ENCODE peak calls at places on chromosomes 3 and 15, in four cellular contexts. Y is IMR-90, Q is glutamatergic neuron, P is cardiac muscle cell. R is an unnamed sample.

GRCh38 chr3:14371573-14372474 is 30.6 kb upstream of the SLC6A6 start:
- DNase-seq in Y (peak), P (peak), Q (no peak), R (no peak)

GRCh38 chr15:95025924-95026728 is 794.8 kb downstream of the MCTP2 start:
- DNase-seq in P (peak), Q (peak), Y (peak), R (peak)

GRCh38 chr3:136070953-136071949 is 105.7 kb downstream of the PPP2R3A start:
- DNase-seq in Y (peak), P (peak), Q (no peak), R (no peak)

GRCh38 chr3:28791713-28792255 is 443.2 kb upstream of the AZI2 start:
- DNase-seq in Y (no peak), P (no peak), Q (no peak), R (no peak)

GRCh38 chr15:68268405-68268804 is 9.1 kb upstream of the FEM1B start:
- DNase-seq in Q (no peak), P (no peak), Y (peak), R (no peak)

GRCh38 chr15:93029613-93030429 is 59.2 kb downstream of the RGMA start:
- DNase-seq in Q (peak), P (peak), Y (peak), R (no peak)

GRCh38 chr3:57755368-57756021 is 614 bp upstream of the SLMAP start:
- DNase-seq in P (peak), Y (peak), Q (peak), R (no peak)

GRCh38 chr3:75294124-75294523 is 370.0 kb upstream of the FRG2C start:
- DNase-seq in Q (peak), P (peak), Y (peak), R (peak)

GRCh38 chr15:39312984-39313383 is 267.9 kb upstream of the THBS1 start:
- DNase-seq in P (peak), Q (no peak), Y (no peak), R (no peak)

GRCh38 chr3:9130318-9131110 is 118.9 kb downstream of the SRGAP3 start:
- DNase-seq in Q (no peak), P (peak), Y (no peak), R (no peak)

GRCh38 chr3:100682056-100682853 is 27.0 kb upstream of the TFG start:
- DNase-seq in Q (no peak), Y (no peak), P (peak), R (no peak)

GRCh38 chr15:94040523-94041248 is 190.7 kb upstream of the MCTP2 start:
- DNase-seq in Q (no peak), P (no peak), Y (no peak), R (no peak)

GRCh38 chr15:99956022-99956775 is 223.0 kb upstream of the LYSMD4 start:
- DNase-seq in Y (no peak), Q (no peak), P (no peak), R (no peak)

GRCh38 chr3:125165948-125166553 is 46.5 kb downstream of the SLC12A8 start:
- DNase-seq in P (no peak), Q (no peak), Y (no peak), R (no peak)

GRCh38 chr3:171320721-171321120 is 139.5 kb downstream of the TNIK start:
- DNase-seq in Q (no peak), Y (peak), P (peak), R (peak)

GRCh38 chr15:45732544-45733130 is 97.8 kb downstream of the SQOR start:
- DNase-seq in Y (no peak), Q (no peak), P (no peak), R (no peak)

GRCh38 chr15:88729581-88729980 is 73.7 kb upstream of the ACAN start:
- DNase-seq in Y (no peak), P (no peak), Q (no peak), R (no peak)

GRCh38 chr3:137962251-137962650 is 47.7 kb upstream of the CLDN18 start:
- DNase-seq in Y (no peak), P (no peak), Q (no peak), R (no peak)

GRCh38 chr3:62375655-62376054 is 2.3 kb upstream of the FEZF2 start:
- DNase-seq in Q (no peak), P (no peak), Y (no peak), R (no peak)

GRCh38 chr3:13278783-13279531 is 141.2 kb downstream of the NUP210 start:
- DNase-seq in P (no peak), Q (no peak), Y (peak), R (no peak)

GRCh38 chr15:33374181-33375006 is 63.6 kb downstream of the RYR3 start:
- DNase-seq in Q (no peak), P (no peak), Y (no peak), R (no peak)

GRCh38 chr3:9352917-9353823 is 9.7 kb upstream of the THUMPD3 start:
- DNase-seq in Q (peak), Y (peak), P (peak), R (peak)

GRCh38 chr15:85555875-85556617 is 175.6 kb downstream of the AKAP13 start:
- DNase-seq in Q (no peak), P (no peak), Y (no peak), R (no peak)

GRCh38 chr15:85551221-85551832 is 170.9 kb downstream of the AKAP13 start:
- DNase-seq in Q (no peak), P (peak), Y (peak), R (no peak)

GRCh38 chr15:85557385-85557784 is 177.0 kb downstream of the AKAP13 start:
- DNase-seq in P (no peak), Y (no peak), Q (no peak), R (no peak)

GRCh38 chr15:85556618-85556895 is 176.2 kb downstream of the AKAP13 start:
- DNase-seq in Q (no peak), P (no peak), Y (no peak), R (no peak)

GRCh38 chr15:85554852-85555521 is 174.6 kb downstream of the AKAP13 start:
- DNase-seq in Q (no peak), P (no peak), Y (no peak), R (no peak)
- TF ChIP-seq CTCF in Q (no peak), P (no peak), Y (no peak), R (no peak)

DNA sequence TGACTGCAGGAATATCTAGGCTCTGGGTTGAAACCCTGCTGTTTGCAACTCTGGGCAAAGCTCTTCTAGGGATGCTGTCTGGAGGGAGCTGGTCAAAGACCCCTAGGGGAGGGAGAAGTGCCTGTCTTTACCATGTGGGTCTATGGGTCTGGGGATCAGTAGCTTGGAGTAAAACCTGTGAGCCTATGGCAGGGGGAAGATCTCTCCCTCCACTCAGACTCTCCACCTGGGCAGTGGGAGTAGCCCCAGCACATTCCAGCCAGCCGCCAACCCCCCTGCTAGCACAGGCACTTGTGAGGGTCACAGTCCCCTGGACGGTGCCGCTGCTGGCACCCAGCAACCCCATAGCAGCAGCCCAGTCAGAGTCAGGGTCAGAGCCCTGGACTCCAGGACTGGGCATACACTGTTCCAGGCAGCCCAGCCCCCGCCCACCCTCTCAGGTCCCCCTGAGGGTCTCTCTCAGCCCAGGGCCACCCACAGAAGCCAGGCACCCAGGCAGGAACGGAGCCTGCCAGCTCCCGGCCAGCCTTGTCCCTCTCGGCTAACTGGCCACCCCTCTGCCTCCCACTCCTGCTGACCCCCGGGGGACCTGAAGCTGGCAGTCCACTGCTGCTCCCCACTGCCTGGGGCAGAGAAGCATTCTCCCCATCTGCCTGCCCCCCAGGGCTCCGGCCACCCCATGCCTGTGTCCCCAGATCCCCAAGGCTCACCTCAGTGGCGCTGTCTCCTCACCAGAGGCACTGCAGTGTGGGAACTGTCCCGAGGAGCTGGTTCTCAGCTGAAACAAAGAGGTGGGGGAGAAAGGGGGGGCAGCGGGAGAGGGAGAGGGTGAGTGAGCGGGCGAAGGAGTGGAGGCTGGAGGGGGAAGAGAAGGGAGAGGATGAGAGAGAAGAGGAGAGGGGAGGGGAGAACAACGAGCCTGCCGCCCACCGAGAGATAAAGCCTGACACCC is 10.8 kb downstream of the GLYCTK start:
- DNase-seq in Y (no peak), P (no peak), Q (no peak), R (no peak)
- TF ChIP-seq CTCF in Y (no peak), P (peak), Q (no peak), R (no peak)

GRCh38 chr15:77710637-77711036 is 77.9 kb upstream of the LINGO1 start:
- DNase-seq in Q (no peak), P (no peak), Y (no peak), R (no peak)

GRCh38 chr15:77713281-77713680 is 80.6 kb upstream of the LINGO1 start:
- DNase-seq in P (no peak), Y (no peak), Q (no peak), R (no peak)

GRCh38 chr15:77714023-77714422 is 81.3 kb upstream of the LINGO1 start:
- DNase-seq in P (no peak), Y (no peak), Q (no peak), R (no peak)

GRCh38 chr15:77714555-77714954 is 81.8 kb upstream of the LINGO1 start:
- DNase-seq in Q (no peak), P (no peak), Y (no peak), R (no peak)

GRCh38 chr15:77712438-77712837 is 79.7 kb upstream of the LINGO1 start:
- DNase-seq in Q (no peak), P (no peak), Y (no peak), R (no peak)
- TF ChIP-seq CTCF in Q (no peak), P (no peak), Y (no peak), R (no peak)

DNA sequence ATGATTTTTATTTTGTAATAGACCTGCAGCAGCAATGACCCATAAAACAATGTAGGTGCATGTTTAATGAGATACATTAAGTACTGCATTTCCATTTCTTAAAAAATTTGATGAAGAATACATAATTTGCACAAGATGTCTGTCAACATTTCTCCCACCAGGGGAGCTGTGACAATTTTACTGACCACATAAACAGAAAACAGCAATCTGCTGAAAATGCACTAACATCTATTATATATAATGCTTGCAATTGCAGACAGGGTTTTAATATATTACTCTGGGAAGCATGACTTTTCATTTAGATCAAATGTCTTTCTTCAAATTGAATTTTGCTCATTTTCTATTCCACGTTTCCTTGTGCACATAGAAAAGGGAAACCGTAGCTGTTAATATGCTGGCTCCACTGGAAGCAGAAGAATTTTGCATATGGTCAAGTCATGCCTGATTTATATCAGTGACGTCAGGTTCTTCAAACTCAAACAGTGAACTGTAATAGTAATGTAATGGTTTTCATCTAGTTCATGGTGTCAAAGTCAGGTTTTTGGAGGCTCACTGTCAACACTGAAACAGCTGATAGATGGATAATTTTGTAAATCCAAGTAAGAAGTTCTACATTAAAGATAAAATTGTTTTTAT is 79.8 kb upstream of the IGF1R start:
- DNase-seq in Q (no peak), P (peak), Y (no peak), R (no peak)
- TF ChIP-seq CTCF in Q (peak), P (peak), Y (peak), R (peak)

GRCh38 chr15:70427120-70427519 is 329.4 kb upstream of the TLE3 start:
- DNase-seq in Y (no peak), P (peak), Q (no peak), R (no peak)
- TF ChIP-seq CTCF in Y (no peak), P (peak), Q (no peak), R (peak)

DNA sequence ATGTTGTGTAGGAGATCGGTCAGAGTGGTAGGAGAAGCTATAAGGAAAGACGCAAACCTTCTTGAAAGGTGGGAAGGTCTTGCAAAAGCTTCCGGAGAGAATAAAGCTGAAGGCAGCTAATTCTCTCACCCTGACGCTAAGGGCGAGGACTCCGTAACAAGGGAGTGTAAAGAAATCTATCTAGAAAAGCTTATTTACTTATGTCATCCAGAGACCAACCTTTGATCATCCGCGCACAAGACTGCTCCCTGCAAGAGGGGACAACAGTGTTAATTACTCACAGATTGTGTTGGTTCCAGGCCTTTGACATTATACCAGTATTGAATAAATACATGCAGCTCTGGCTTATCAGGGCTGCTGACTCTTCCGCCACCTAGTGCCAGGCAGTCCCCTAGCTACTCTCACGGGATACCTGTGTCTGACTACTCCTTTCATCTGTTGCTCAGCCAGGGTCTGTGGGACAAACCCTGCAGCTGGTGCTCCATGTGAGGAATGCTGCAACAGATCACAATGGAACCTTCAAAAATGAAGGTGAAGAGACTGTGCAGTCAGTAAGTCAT is 211.7 kb downstream of the DTWD1 start:
- DNase-seq in P (no peak), Y (no peak), Q (no peak), R (no peak)
- TF ChIP-seq CTCF in P (peak), Y (peak), Q (no peak), R (no peak)

GRCh38 chr3:12014613-12015012 is 10.4 kb downstream of the SYN2 start:
- DNase-seq in Q (no peak), Y (no peak), P (no peak), R (no peak)

GRCh38 chr3:12017487-12017886 is 13.3 kb downstream of the SYN2 start:
- DNase-seq in Y (no peak), P (no peak), Q (no peak), R (no peak)

DNA sequence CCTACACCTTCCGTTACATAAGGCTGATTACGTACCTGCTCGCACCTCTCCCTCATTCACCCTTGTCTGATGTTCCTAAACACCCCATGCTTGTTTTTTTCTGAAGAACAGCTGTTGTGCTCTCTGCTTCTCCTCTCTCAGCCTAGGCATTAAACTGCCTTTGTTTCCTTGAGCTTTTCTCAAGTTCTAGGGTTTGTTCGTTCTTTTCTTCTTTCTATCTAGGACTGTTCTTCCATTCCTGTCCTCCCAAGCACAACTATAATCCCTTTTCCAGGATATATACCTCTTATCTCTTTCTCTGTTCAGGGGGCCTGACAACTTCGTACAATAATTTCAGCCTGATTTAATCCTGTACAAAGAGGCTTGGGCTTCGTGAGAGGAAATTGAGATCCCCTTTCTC is 11.4 kb downstream of the SYN2 start:
- DNase-seq in P (no peak), Y (no peak), Q (no peak), R (no peak)
- TF ChIP-seq CTCF in P (no peak), Y (no peak), Q (no peak), R (no peak)